ENCODE peak calls at places on chromosomes 6 and 20, in eight cellular contexts. L is fibroblast of mammary gland, Z is lower lobe of right lung, D is tibial artery, G is mammary epithelial cell, E is GM12864, K is IMR-90, U is A549. A is an unnamed sample.

GRCh38 chr6:42907336-42907735 is 8.5 kb upstream of the PTCRA start:
- DNase-seq in D (no peak), E (no peak), G (no peak), L (no peak), K (no peak), Z (no peak), U (no peak), A (no peak)

GRCh38 chr6:14038636-14039035 is 78.9 kb upstream of the CD83 start:
- DNase-seq in K (peak), D (no peak), E (no peak), L (peak), G (no peak), Z (no peak), U (no peak), A (no peak)

GRCh38 chr20:7744411-7744810 is 195.8 kb downstream of the HAO1 start:
- DNase-seq in G (peak), Z (no peak), L (peak), E (no peak), K (peak), U (peak), D (no peak), A (peak)

GRCh38 chr20:51412991-51413471 is 129.5 kb downstream of the NFATC2 start:
- DNase-seq in L (peak), K (no peak), U (no peak), G (no peak), D (peak), E (no peak), Z (no peak), A (no peak)

GRCh38 chr6:50826037-50826761 is 7.5 kb downstream of the TFAP2B start:
- DNase-seq in U (no peak), G (no peak), L (no peak), Z (no peak), K (no peak), D (no peak), E (no peak), A (no peak)

GRCh38 chr6:31430449-31430848 is 27.1 kb downstream of the MICA start:
- DNase-seq in Z (no peak), U (no peak), L (no peak), E (no peak), G (no peak), D (no peak), K (no peak), A (no peak)

GRCh38 chr6:14921170-14921569 is 324.7 kb upstream of the JARID2 start:
- DNase-seq in D (peak), U (no peak), Z (peak), G (no peak), L (no peak), K (peak), E (no peak), A (no peak)

GRCh38 chr6:19812512-19813119 is 24.6 kb upstream of the ID4 start:
- DNase-seq in G (peak), U (peak), Z (no peak), K (peak), D (no peak), L (peak), E (no peak), A (no peak)

GRCh38 chr6:132063738-132064137 is 112.6 kb upstream of the CCN2 start:
- DNase-seq in L (peak), E (no peak), G (peak), U (peak), K (peak), D (peak), Z (no peak), A (peak)

GRCh38 chr6:52570291-52570700 is 6.6 kb downstream of the TRAM2 start:
- DNase-seq in G (peak), D (peak), U (no peak), E (no peak), Z (no peak), L (peak), K (no peak), A (no peak)

GRCh38 chr20:44402391-44403193 is 47.1 kb downstream of the HNF4A start:
- DNase-seq in Z (no peak), E (no peak), U (no peak), D (no peak), G (no peak), K (no peak), L (no peak), A (no peak)

GRCh38 chr20:44405246-44405645 is 49.7 kb downstream of the HNF4A start:
- DNase-seq in E (no peak), D (no peak), L (no peak), U (no peak), Z (no peak), K (no peak), G (no peak), A (no peak)

GRCh38 chr20:44403194-44404112 is 48.0 kb downstream of the HNF4A start:
- DNase-seq in D (no peak), E (no peak), Z (no peak), U (no peak), K (no peak), L (no peak), G (no peak), A (no peak)

GRCh38 chr20:44405785-44406571 is 50.5 kb downstream of the HNF4A start:
- DNase-seq in D (no peak), Z (no peak), E (no peak), K (no peak), L (no peak), U (no peak), G (no peak), A (no peak)

GRCh38 chr20:44404204-44405181 is 49.0 kb downstream of the HNF4A start:
- DNase-seq in G (no peak), U (no peak), E (no peak), D (no peak), K (no peak), Z (no peak), L (no peak), A (no peak)
- H3K4me3 ChIP-seq in G (no peak), U (no peak), E (no peak), D (no peak), K (no peak), Z (no peak), L (no peak), A (no peak)

DNA sequence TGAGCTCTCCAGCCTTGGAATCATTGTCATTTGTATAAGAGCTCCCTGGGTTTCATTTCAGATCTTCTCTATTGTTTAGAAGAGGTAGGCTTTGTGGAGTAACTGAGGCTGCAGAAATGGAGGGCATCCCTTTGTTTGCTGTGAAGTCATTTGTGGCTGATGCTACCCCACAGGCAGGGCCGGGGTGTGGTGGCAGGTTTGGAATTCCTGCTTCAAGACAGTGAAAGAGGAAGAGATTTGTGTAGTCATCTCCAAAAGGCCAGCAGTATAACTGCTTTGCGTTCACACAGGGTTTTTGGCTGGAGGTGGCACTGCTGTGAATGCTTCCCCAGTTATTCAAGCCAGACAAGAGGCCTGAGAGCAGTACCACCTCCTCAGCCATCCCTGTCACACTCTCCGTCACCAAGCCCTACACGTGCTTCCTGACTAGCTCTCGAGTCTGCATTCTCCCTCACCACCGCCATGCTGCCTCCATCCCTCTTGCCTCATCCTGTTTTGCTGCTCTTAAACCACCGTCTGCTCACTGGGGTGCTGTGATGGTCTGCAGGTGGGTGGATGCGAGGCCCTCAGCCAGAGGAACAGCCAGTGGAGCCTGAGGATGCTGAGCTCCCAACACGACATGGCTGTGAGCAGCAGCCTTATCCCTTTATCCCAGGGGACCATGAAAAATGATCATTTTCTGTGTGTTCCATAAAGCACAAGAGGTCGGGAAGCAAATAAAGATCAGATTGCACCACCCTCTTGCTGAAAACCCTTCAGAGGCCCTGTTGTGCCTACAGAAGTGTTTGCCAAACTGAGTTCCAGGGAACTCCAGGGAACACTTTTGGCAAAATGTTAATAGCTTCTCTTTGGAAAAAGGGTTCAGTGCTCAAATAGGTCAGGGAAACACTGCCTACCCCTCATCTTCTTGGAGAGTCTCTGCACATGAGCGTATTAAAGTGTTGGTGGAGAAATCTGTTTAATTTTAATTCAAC is 24.1 kb downstream of the ARMC2 start:
- DNase-seq in L (no peak), Z (no peak), E (no peak), G (no peak), U (no peak), D (no peak), K (no peak), A (no peak)
- H3K4me3 ChIP-seq in L (no peak), Z (no peak), E (no peak), G (no peak), U (no peak), D (no peak), K (no peak), A (no peak)

DNA sequence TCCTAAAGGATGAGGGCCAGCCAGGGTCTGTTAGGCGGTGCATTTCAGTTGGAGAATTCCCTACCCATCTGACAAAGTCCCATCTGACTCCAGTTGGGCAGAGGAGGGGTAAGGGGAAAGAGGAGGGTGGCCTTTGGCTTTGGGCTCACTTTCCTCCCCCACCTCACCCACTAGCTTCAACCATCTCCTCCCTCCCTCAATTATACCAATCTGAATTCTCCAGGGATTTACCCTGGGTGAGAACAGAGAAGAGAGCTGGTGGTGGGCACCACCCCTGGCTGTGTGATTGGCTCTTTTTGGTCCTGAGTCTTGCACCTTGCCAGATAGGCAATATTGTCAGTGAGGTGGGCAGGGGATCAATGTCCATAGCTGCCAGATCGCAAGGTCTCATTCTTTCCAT is 3.2 kb downstream of the HMGA1 start:
- DNase-seq in E (no peak), K (no peak), L (no peak), Z (no peak), U (no peak), D (no peak), G (no peak), A (no peak)
- H3K4me3 ChIP-seq in E (peak), K (no peak), L (peak), Z (no peak), U (no peak), D (no peak), G (no peak), A (peak)

GRCh38 chr20:9985773-9986172 is 49.0 kb upstream of the ANKEF1 start:
- DNase-seq in K (no peak), G (no peak), D (no peak), Z (no peak), U (no peak), E (no peak), L (peak), A (no peak)
- H3K4me3 ChIP-seq in K (no peak), G (no peak), D (no peak), Z (no peak), U (no peak), E (no peak), L (no peak), A (no peak)

GRCh38 chr6:36751091-36751490 is 53.5 kb downstream of the RAB44 start:
- DNase-seq in K (peak), E (no peak), D (no peak), U (no peak), L (no peak), G (peak), Z (no peak), A (no peak)

GRCh38 chr6:36751833-36752186 is 54.2 kb downstream of the RAB44 start:
- DNase-seq in U (no peak), K (no peak), L (no peak), D (no peak), E (no peak), G (no peak), Z (no peak), A (no peak)

GRCh38 chr6:36752886-36753506 is 55.4 kb downstream of the RAB44 start:
- DNase-seq in L (no peak), D (peak), Z (no peak), E (peak), U (no peak), G (no peak), K (no peak), A (no peak)

GRCh38 chr6:36753671-36754485 is 56.3 kb downstream of the RAB44 start:
- DNase-seq in K (no peak), E (no peak), G (no peak), D (no peak), U (no peak), L (no peak), Z (no peak), A (no peak)

GRCh38 chr6:36752187-36752885 is 54.7 kb downstream of the RAB44 start:
- DNase-seq in Z (no peak), E (no peak), L (no peak), U (no peak), D (no peak), G (no peak), K (peak), A (no peak)
- H3K4me3 ChIP-seq in Z (no peak), E (no peak), L (no peak), U (no peak), D (no peak), G (no peak), K (no peak), A (no peak)

GRCh38 chr20:5888051-5888450 is 62.3 kb downstream of the TRMT6 start:
- DNase-seq in L (peak), E (no peak), Z (no peak), D (no peak), U (no peak), K (no peak), G (no peak), A (no peak)

GRCh38 chr20:5887386-5887785 is 62.9 kb downstream of the TRMT6 start:
- DNase-seq in K (no peak), U (no peak), G (no peak), L (no peak), E (no peak), D (no peak), Z (no peak), A (no peak)

GRCh38 chr20:5885866-5886265 is 64.5 kb downstream of the TRMT6 start:
- DNase-seq in K (no peak), Z (no peak), L (no peak), U (no peak), G (no peak), E (no peak), D (no peak), A (no peak)

GRCh38 chr20:5884465-5885335 is 65.6 kb downstream of the TRMT6 start:
- DNase-seq in G (no peak), K (no peak), U (no peak), E (no peak), L (no peak), D (no peak), Z (no peak), A (no peak)

GRCh38 chr20:5886788-5887187 is 63.5 kb downstream of the TRMT6 start:
- DNase-seq in Z (no peak), E (no peak), G (peak), K (no peak), D (no peak), L (no peak), U (no peak), A (no peak)
- H3K4me3 ChIP-seq in Z (no peak), E (no peak), G (no peak), K (no peak), D (no peak), L (no peak), U (no peak), A (no peak)

GRCh38 chr6:33966536-33966935 is 162.7 kb upstream of the MLN start:
- DNase-seq in E (no peak), Z (no peak), L (no peak), D (no peak), U (no peak), G (no peak), K (no peak), A (no peak)
- H3K4me3 ChIP-seq in E (no peak), Z (no peak), L (no peak), D (no peak), U (no peak), G (no peak), K (no peak), A (no peak)

GRCh38 chr6:29009358-29009757 is 4.2 kb upstream of the ZNF311 start:
- DNase-seq in E (no peak), K (no peak), G (no peak), Z (no peak), U (no peak), L (no peak), D (no peak), A (no peak)

GRCh38 chr6:29016559-29017427 is 11.7 kb upstream of the ZNF311 start:
- DNase-seq in G (peak), Z (peak), D (peak), U (peak), L (peak), E (peak), K (peak), A (peak)

GRCh38 chr6:29014729-29015608 is 9.9 kb upstream of the ZNF311 start:
- DNase-seq in G (peak), L (peak), E (no peak), K (no peak), U (no peak), Z (no peak), D (no peak), A (no peak)

GRCh38 chr6:29008089-29008488 is 3.0 kb upstream of the ZNF311 start:
- DNase-seq in G (no peak), E (no peak), U (no peak), K (no peak), L (no peak), Z (no peak), D (no peak), A (no peak)

GRCh38 chr6:29011276-29011734 is 6.2 kb upstream of the ZNF311 start:
- DNase-seq in E (no peak), K (peak), L (peak), U (peak), Z (no peak), D (peak), G (peak), A (no peak)
- H3K4me3 ChIP-seq in E (peak), K (peak), L (peak), U (peak), Z (peak), D (peak), G (peak), A (peak)

DNA sequence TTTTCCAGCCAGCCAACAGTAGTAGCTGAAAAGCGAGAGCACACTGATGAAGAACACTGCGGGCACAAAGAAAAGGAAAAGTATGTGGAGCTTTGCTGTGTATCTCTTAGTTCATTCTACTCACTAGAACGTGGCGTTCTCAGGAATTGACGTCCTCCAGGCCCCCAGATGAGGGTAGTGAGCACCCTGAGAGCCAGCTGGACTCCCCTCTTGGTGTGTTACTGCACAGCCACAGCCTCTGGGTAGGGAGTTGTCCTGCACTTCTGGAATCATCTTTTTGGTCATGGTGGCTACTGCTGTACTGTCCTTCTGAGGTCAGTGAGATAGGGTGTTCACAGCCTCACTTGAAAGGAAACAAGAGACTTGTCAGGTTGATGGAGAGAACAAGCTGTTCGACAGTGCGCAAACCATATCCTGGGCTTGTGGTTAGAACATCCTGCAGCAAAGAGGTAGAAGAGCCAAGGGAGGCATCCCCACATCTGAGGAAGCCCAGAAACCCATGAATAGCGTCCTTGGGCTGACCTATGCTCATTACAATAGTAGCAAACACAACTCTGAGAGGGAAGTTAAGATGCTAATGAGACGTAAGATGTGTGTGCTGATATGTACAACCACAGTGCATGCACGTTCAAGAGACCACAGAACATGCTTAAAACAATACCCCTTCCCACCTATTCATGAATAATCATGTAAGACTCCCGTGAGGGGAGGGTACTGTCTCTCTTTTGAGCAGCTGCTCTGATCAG is 14.6 kb upstream of the HLA-F start:
- DNase-seq in K (no peak), D (no peak), L (no peak), Z (no peak), G (no peak), E (no peak), U (no peak), A (no peak)
- H3K4me3 ChIP-seq in K (no peak), D (no peak), L (no peak), Z (peak), G (no peak), E (no peak), U (no peak), A (no peak)

DNA sequence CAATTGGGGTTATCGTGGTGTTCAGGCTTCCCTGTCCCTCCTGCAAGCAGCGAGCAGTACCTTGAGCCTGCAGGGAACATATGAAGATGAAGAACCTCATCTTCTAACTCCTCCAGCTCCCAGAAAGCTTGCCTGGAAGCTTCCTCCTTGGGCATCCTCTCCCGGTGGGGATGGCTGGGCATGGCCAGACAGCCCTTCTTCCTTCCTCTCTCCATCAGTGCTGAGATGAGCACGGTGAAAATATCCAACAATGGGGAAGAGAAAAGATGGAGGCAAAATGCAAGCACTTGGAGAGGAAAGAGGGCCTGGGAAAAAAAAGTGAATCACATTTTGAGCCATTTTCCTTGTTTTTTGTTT is 107.7 kb upstream of the FOXA2 start:
- DNase-seq in G (no peak), E (no peak), U (no peak), D (no peak), K (no peak), L (no peak), Z (no peak), A (no peak)
- H3K4me3 ChIP-seq in G (no peak), E (no peak), U (no peak), D (peak), K (no peak), L (no peak), Z (no peak), A (no peak)

A was measured in HFF-Myc.